ENCODE peak calls at places on chromosomes 4 and X, in four cellular contexts. O, E, H and W are unnamed samples.

GRCh38 chrX:115642895-115643530 is 82.0 kb downstream of the PLS3 start:
- DNase-seq in O (peak), H (peak), E (peak), W (peak)

GRCh38 chr4:3177905-3178304 is 71.1 kb upstream of the MSANTD1 start:
- DNase-seq in O (no peak), H (no peak), E (no peak), W (no peak)

GRCh38 chr4:48506716-48507115 is 16.7 kb downstream of the ZAR1 start:
- DNase-seq in H (no peak), E (no peak), O (no peak), W (no peak)

GRCh38 chr4:86481429-86481828 is 112.7 kb upstream of the PTPN13 start:
- DNase-seq in O (peak), E (no peak), H (no peak), W (peak)

GRCh38 chr4:187770345-187770744 is 225.2 kb upstream of the ZFP42 start:
- DNase-seq in E (no peak), H (no peak), O (no peak), W (no peak)

GRCh38 chr4:25100156-25100555 is 60.1 kb downstream of the SEPSECS start:
- DNase-seq in O (no peak), E (no peak), H (no peak), W (no peak)

GRCh38 chr4:24413311-24413784 is 171.0 kb downstream of the DHX15 start:
- DNase-seq in O (no peak), H (no peak), E (peak), W (no peak)

GRCh38 chr4:121256346-121256745 is 92.2 kb upstream of the TNIP3 start:
- DNase-seq in O (peak), H (no peak), E (no peak), W (peak)

GRCh38 chr4:47473351-47473750 is 9.8 kb upstream of the COMMD8 start:
- DNase-seq in H (no peak), E (no peak), O (no peak), W (no peak)

GRCh38 chr4:54322817-54323417 is 93.8 kb downstream of the PDGFRA start:
- DNase-seq in H (peak), O (peak), E (peak), W (peak)

GRCh38 chr4:79922011-79922410 is 151.0 kb downstream of the ANTXR2 start:
- DNase-seq in H (no peak), O (peak), E (no peak), W (no peak)

GRCh38 chrX:147565239-147565638 is 346.5 kb upstream of the FMR1 start:
- DNase-seq in H (no peak), E (no peak), O (peak), W (no peak)

GRCh38 chr4:68589790-68590189 is 13.7 kb upstream of the UGT2B17 start:
- DNase-seq in E (no peak), O (peak), H (no peak), W (peak)

GRCh38 chrX:43068639-43069038 is 290.7 kb upstream of the PPP1R2C start:
- DNase-seq in H (no peak), O (no peak), E (no peak), W (no peak)

GRCh38 chr4:114272226-114272625 is 292.8 kb upstream of the ARSJ start:
- DNase-seq in E (no peak), O (peak), H (no peak), W (no peak)

GRCh38 chrX:94400488-94400887 is 726.5 kb downstream of the FAM133A start:
- DNase-seq in E (no peak), O (peak), H (no peak), W (no peak)

GRCh38 chr4:140719022-140719421 is 37.2 kb downstream of the TBC1D9 start:
- DNase-seq in O (peak), E (no peak), H (no peak), W (no peak)

GRCh38 chrX:43836435-43837184 is 45.6 kb downstream of the MAOB start:
- DNase-seq in O (peak), E (peak), H (no peak), W (peak)

GRCh38 chr4:16187455-16187854 is 38.8 kb downstream of the TAPT1 start:
- DNase-seq in O (peak), E (no peak), H (no peak), W (no peak)

GRCh38 chr4:109548655-109549054 is 11.4 kb upstream of the MCUB start:
- DNase-seq in O (peak), E (no peak), H (no peak), W (peak)

GRCh38 chr4:164888096-164888495 is 11.1 kb downstream of the APELA start:
- DNase-seq in E (no peak), H (no peak), O (no peak), W (no peak)

GRCh38 chrX:123083924-123084323 is 100.2 kb upstream of the GRIA3 start:
- DNase-seq in O (peak), E (no peak), H (no peak), W (no peak)

GRCh38 chr4:126777649-126778048 is 855.1 kb upstream of the INTU start:
- DNase-seq in H (no peak), E (no peak), O (peak), W (peak)

GRCh38 chr4:16253127-16253960 is 27.1 kb upstream of the TAPT1 start:
- DNase-seq in E (no peak), H (no peak), O (peak), W (peak)

GRCh38 chr4:176792348-176793059 is at the start of gene VEGFC:
- DNase-seq in E (peak), H (peak), O (peak), W (peak)

GRCh38 chr4:80219301-80220025 is 22.2 kb downstream of the PRDM8 start:
- DNase-seq in H (no peak), E (no peak), O (no peak), W (peak)

GRCh38 chr4:54296548-54297203 is 67.6 kb downstream of the PDGFRA start:
- DNase-seq in H (no peak), O (no peak), E (no peak), W (no peak)

GRCh38 chrX:5051831-5052491 is 1176.7 kb downstream of the NLGN4X start:
- DNase-seq in H (no peak), O (peak), E (peak), W (peak)

GRCh38 chr4:139776235-139776634 is 110.6 kb downstream of the MGST2 start:
- DNase-seq in O (no peak), H (no peak), E (no peak), W (no peak)

GRCh38 chr4:87092389-87093141 is 127.9 kb downstream of the KLHL8 start:
- DNase-seq in H (no peak), O (peak), E (no peak), W (peak)

GRCh38 chr4:41609851-41610250 is 71.9 kb downstream of the LIMCH1 start:
- DNase-seq in O (no peak), E (no peak), H (no peak), W (no peak)

GRCh38 chrX:7088968-7089615 is 58.4 kb upstream of the STS start:
- DNase-seq in O (no peak), E (no peak), H (no peak), W (no peak)

GRCh38 chrX:43940811-43941210 is 32.4 kb downstream of the NDP start:
- DNase-seq in O (peak), H (no peak), E (no peak), W (peak)

GRCh38 chrX:152865232-152865920 is 32.5 kb upstream of the ZNF185 start:
- DNase-seq in H (no peak), O (no peak), E (no peak), W (no peak)

GRCh38 chr4:71081192-71081591 is 87.7 kb downstream of the DCK start:
- DNase-seq in O (no peak), E (no peak), H (no peak), W (no peak)
- TF ChIP-seq CTCF in O (no peak), E (no peak), H (no peak), W (no peak)

GRCh38 chr4:184310881-184311709 is 93.4 kb upstream of the ENPP6 start:
- DNase-seq in O (no peak), E (no peak), H (no peak), W (no peak)

GRCh38 chr4:184306949-184307348 is 89.3 kb upstream of the ENPP6 start:
- DNase-seq in O (peak), H (no peak), E (no peak), W (no peak)

GRCh38 chr4:184309241-184310170 is 91.8 kb upstream of the ENPP6 start:
- DNase-seq in H (no peak), E (no peak), O (no peak), W (no peak)

GRCh38 chr4:184310171-184310567 is 92.5 kb upstream of the ENPP6 start:
- DNase-seq in H (no peak), O (no peak), E (no peak), W (no peak)

GRCh38 chr4:184306470-184306869 is 88.8 kb upstream of the ENPP6 start:
- DNase-seq in H (no peak), E (no peak), O (no peak), W (no peak)
- TF ChIP-seq CTCF in H (no peak), E (no peak), O (no peak), W (no peak)

DNA sequence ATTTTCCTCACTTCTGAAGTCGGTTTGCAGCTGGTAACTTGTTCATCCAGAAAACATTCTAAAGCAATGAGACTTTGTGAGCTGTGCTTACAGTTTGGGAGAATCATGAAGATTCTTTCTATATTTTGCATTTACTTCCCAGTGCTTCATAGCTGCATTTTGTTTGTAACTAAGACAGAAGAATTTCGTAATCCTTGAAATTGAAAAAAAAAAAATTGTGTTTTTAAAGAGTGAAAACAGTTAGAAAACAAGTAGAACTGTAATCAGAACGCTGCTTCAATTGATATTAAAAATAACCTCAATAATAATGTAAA is 392.4 kb downstream of the UNC5C start:
- DNase-seq in O (no peak), E (no peak), H (no peak), W (no peak)
- TF ChIP-seq CTCF in O (no peak), E (peak), H (peak), W (no peak)

DNA sequence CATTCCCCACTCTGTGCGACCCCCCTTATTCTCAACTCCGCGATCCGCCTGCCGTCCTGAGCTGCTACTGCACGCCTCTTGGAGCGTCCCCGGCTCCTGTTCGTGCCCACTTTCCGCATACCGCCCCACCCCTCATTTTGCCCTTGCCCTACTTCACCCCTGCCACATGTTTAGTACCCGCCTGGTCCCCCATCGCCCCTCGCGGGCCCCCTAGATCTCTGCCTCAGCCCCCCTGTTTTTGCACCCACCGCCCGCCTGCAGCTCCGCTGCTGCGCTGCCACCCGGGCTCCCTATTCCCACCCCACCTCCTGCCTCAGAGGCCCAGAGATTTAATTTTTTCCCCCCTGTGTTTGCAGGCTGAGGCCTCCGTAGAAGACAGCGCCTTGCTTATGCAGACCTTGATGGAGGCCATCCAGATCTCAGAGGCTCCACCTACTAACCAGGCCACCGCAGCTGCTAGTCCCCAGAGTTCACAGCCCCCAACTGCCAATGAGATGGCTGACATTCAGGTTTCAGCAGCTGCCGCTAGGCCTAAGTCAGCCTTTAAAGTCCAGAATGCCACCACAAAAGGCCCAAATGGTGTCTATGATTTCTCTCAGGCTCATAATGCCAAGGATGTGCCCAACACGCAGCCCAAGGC is 1.4 kb downstream of the MAGED1 start:
- DNase-seq in H (no peak), O (no peak), E (peak), W (peak)
- TF ChIP-seq CTCF in H (no peak), O (peak), E (no peak), W (no peak)

GRCh38 chr4:17932041-17932440 is 89.5 kb downstream of the LCORL start:
- DNase-seq in O (peak), E (no peak), H (no peak), W (no peak)

GRCh38 chr4:17939061-17939460 is 82.5 kb downstream of the LCORL start:
- DNase-seq in H (no peak), E (no peak), O (no peak), W (peak)

DNA sequence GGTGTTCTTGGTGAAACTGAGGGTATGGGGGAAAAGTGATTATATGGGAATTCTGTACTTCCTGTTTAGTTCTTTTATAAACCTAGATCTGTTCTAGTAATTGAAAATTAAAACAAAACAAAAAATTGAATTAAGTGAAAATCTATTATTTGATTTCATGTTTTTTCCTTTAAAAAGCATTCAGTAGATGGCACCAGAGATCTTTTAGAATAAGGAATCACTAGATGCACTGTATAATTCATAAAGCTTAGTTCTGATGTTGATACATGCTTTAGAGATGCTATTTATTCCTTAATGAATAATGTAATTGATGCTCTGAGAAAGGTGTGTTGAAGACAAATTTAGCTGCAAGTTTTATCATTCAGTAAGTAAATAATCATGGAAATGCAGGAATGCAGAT is 87.3 kb downstream of the LCORL start:
- DNase-seq in O (peak), H (no peak), E (no peak), W (peak)
- TF ChIP-seq CTCF in O (no peak), H (no peak), E (no peak), W (peak)

GRCh38 chrX:68821616-68822015 is 7.2 kb upstream of the EFNB1 start:
- DNase-seq in H (no peak), O (no peak), E (no peak), W (no peak)

GRCh38 chrX:68822641-68823410 is 6.0 kb upstream of the EFNB1 start:
- DNase-seq in H (peak), O (no peak), E (peak), W (peak)

GRCh38 chrX:68824152-68824433 is 4.7 kb upstream of the EFNB1 start:
- DNase-seq in H (no peak), O (no peak), E (no peak), W (no peak)

GRCh38 chrX:68824565-68825125 is 4.2 kb upstream of the EFNB1 start:
- DNase-seq in O (no peak), H (no peak), E (no peak), W (no peak)

DNA sequence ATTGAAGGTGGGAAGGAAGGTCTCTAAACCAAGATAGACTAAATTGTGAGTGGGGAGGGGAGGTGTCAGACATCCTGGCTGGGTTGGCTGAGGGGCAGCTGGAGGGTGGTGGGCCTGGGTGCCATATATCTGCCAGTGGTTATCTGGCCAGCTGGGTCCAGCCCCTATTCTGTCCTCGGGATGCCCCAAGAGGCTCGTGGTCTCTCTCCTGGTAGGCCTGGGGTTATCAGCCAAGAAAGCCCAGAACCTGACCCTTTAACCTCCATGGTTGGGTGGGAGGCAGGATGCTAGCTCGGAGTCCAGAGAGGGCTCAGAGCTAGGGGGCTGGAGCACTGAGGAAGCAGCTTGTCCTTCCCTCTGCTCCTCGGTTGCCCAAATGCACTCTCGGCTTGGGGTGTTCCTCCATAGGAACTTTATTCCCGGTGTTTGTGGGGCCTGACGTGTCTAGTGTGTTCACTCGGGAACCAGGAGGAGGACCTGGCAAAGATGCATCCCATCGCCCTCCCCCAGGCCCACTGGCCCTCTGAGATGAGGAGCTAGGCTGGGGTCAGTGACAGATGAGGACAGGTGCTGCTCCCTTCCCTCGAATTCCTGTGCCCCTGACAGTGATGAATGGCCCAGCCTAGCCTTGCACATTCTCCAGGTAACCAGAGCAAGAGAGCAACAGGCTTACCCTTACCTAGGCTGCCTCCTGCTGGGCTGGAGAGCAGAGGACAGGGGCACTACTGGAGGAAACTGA is 5.2 kb upstream of the EFNB1 start:
- DNase-seq in O (no peak), E (no peak), H (no peak), W (no peak)
- TF ChIP-seq CTCF in O (no peak), E (no peak), H (no peak), W (no peak)

DNA sequence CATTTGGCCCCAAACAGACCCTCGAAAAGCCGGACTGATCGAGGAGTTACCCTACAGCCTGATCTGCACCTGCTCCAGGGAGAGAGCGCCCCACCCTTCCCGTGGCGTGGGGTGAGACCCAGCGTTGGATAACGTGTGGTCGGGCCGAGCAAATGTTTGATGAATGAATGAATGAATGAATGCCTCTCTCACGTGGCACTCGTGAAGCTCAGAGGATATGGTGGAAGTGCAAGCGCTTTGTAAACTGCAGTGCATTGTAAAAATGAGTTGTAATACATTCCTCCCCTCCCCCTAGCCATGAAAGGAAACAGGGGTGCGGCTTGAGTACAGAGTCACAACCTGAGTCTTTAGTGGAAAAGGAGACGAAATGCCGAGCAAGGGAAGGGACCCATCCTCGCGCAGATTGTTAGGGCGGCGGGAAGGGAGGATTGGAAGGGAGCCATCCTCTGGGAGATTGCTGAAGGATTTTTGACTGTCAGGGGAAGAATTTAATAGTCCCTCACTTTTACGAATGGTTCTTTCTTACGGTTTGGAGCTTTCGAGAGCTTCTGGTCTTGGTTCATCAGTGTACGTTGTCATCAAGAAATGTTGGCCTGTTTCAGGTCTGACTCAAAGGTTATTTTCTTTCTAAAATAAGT is 772 bp upstream of the FBXW7 start:
- DNase-seq in O (peak), H (no peak), E (no peak), W (peak)
- TF ChIP-seq CTCF in O (no peak), H (no peak), E (no peak), W (no peak)

GRCh38 chr4:183659919-183660318 is 826 bp downstream of the TRAPPC11 start:
- DNase-seq in E (no peak), O (peak), H (no peak), W (no peak)

GRCh38 chr4:183657564-183657963 is 1.4 kb downstream of the RWDD4 start:
- DNase-seq in E (no peak), O (no peak), H (no peak), W (no peak)

GRCh38 chr4:183658362-183659028 is 490 bp downstream of the RWDD4 start:
- DNase-seq in O (peak), E (peak), H (peak), W (peak)

DNA sequence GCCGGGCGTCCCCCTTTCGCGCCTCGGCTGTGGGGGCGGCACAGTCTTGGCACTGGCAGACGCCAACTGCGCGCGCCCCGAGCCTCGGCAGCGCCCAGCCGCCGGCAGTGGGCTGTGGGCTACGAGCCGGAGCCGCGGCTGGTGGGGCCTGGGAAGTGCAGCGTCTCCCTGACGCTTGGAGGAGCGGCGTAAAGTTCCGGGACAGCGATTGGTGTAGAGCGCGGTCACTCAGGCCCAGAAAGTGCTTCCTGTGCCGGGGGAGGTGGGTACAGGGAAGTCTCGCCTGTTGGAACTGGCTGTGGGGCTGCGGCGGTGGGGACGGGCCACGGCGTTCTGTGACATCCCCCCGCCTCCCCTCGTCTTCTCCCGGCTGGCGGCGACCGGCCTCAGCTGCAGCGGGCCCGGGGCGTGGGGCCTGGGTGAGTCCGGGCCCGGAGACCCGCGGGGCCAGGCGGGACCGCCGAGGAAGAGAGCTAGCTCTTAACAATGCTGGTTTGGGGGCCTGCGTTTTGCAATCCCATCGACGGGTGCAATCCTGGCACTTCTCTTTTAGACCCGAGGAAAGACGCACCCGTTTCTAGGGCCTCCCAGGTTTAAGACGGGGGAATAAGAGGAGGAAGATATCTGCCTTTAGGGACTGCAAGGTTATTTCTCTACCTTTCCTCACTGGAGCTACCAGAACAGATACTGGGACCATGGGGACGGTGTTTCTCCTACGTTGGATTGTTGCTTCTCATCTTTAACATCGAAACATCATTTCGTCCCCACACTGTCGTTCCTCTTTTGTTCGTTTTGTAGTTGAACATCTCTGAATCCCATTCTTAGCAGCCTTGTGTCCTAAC is at the start of the genes RWDD4 and TRAPPC11:
- DNase-seq in E (peak), H (peak), O (peak), W (peak)
- TF ChIP-seq CTCF in E (peak), H (peak), O (peak), W (peak)